ENCODE peak calls at places on chromosomes 16 and 17, in nine cellular contexts. S, Q, U, C, B, V, J, Y and K are unnamed samples.

GRCh38 chr17:77640242-77640641 is 318.3 kb upstream of the TNRC6C start:
- DNase-seq in J (no peak), Y (no peak), C (no peak), B (no peak), V (no peak), S (no peak), U (no peak), Q (no peak), K (no peak)

GRCh38 chr17:11925271-11926021 is 71.8 kb downstream of the ZNF18 start:
- DNase-seq in Y (no peak), J (no peak), U (no peak), V (no peak), C (no peak), Q (no peak), S (peak), B (no peak), K (no peak)

GRCh38 chr16:86828653-86829052 is 250.3 kb downstream of the FOXL1 start:
- DNase-seq in S (no peak), V (no peak), U (no peak), B (no peak), Y (no peak), Q (no peak), J (no peak), C (no peak), K (no peak)

GRCh38 chr16:83744521-83744981 is 63.2 kb upstream of the HSBP1 start:
- DNase-seq in S (no peak), U (no peak), J (peak), C (no peak), B (no peak), V (no peak), Q (peak), Y (no peak), K (no peak)

GRCh38 chr16:15427648-15428239 is 6.6 kb upstream of the BMERB1 start:
- DNase-seq in Q (peak), V (peak), U (peak), Y (peak), J (peak), S (peak), B (peak), C (peak), K (peak)

GRCh38 chr17:75845058-75845711 is 981 bp upstream of the UNC13D start:
- DNase-seq in S (peak), U (peak), Y (peak), Q (peak), J (peak), V (peak), B (peak), C (peak), K (peak)

GRCh38 chr17:13513039-13513405 is 88.7 kb downstream of the HS3ST3A1 start:
- DNase-seq in Q (no peak), Y (no peak), J (no peak), S (no peak), B (no peak), V (no peak), U (peak), C (no peak), K (no peak)

GRCh38 chr16:72921620-72922019 is 126.3 kb downstream of the ZFHX3 start:
- DNase-seq in V (no peak), C (no peak), Q (peak), S (peak), Y (peak), B (no peak), U (no peak), J (no peak), K (no peak)

GRCh38 chr16:88322500-88322970 is 60.2 kb upstream of the ZNF469 start:
- DNase-seq in Y (no peak), U (no peak), S (no peak), C (no peak), J (no peak), Q (no peak), V (no peak), B (no peak), K (no peak)

GRCh38 chr17:82561429-82562035 is 42.0 kb downstream of the FOXK2 start:
- DNase-seq in C (no peak), Q (no peak), J (no peak), B (no peak), S (no peak), U (no peak), Y (no peak), V (no peak), K (no peak)

GRCh38 chr17:73286863-73287296 is 24.9 kb downstream of the CDC42EP4 start:
- DNase-seq in B (no peak), C (no peak), J (no peak), Q (no peak), S (peak), Y (peak), V (no peak), U (peak), K (no peak)

GRCh38 chr16:15837761-15838160 is 19.1 kb downstream of the MYH11 start:
- DNase-seq in V (no peak), Y (no peak), Q (no peak), J (no peak), C (no peak), B (no peak), U (no peak), S (no peak), K (no peak)

GRCh38 chr17:74920306-74920620 is 2.8 kb downstream of the USH1G start:
- DNase-seq in C (no peak), Y (no peak), J (no peak), V (no peak), Q (no peak), U (no peak), S (no peak), B (no peak), K (no peak)

GRCh38 chr17:57955183-57955952 is at the start of gene CUEDC1:
- DNase-seq in Y (peak), V (peak), U (peak), C (peak), B (peak), Q (peak), J (peak), S (peak), K (peak)

GRCh38 chr17:47810200-47810821 is 11.3 kb downstream of the OSBPL7 start:
- DNase-seq in J (no peak), U (peak), B (peak), Y (no peak), V (no peak), Q (peak), C (no peak), S (no peak), K (no peak)

GRCh38 chr17:72657467-72658317 is 434.8 kb downstream of the SLC39A11 start:
- DNase-seq in J (no peak), C (no peak), Q (no peak), V (no peak), B (no peak), U (peak), Y (no peak), S (no peak), K (no peak)

GRCh38 chr16:56637814-56638750 is at the start of gene MT1A:
- DNase-seq in Q (peak), S (peak), V (peak), C (no peak), B (peak), U (peak), J (peak), Y (no peak), K (no peak)

GRCh38 chr16:83561876-83562275 is 245.9 kb upstream of the HSBP1 start:
- DNase-seq in Y (no peak), J (no peak), U (no peak), B (no peak), C (no peak), Q (no peak), S (no peak), V (no peak), K (no peak)

GRCh38 chr16:78483124-78483992 is 383.9 kb downstream of the WWOX start:
- DNase-seq in B (no peak), C (no peak), J (no peak), Q (no peak), U (no peak), S (no peak), V (no peak), Y (no peak), K (no peak)

GRCh38 chr17:66543526-66543925 is 241.1 kb downstream of the PRKCA start:
- DNase-seq in Q (no peak), Y (no peak), C (no peak), B (no peak), V (no peak), U (peak), S (no peak), J (no peak), K (no peak)

GRCh38 chr17:57988301-57989010 is 402 bp upstream of the VEZF1 start:
- DNase-seq in U (peak), Y (peak), S (peak), V (no peak), B (no peak), C (no peak), J (peak), Q (peak), K (peak)